ENCODE peak calls at places on chromosomes 13 and 19, in six cellular contexts. S is uterus; R is GM23338; D is small intestine; C is naive thymus-derived CD4-positive, alpha-beta T cell; G is CD4-positive, CD25-positive, alpha-beta regulatory T cell. P is an unnamed sample.

GRCh38 chr19:57632987-57633831 is at the start of gene ZNF211:
- DNase-seq in C (peak; percentile 87), D (peak; percentile 96), S (peak; percentile 91), R (peak; percentile 98), G (peak; percentile 87), P (peak; percentile 95)

GRCh38 chr13:32136061-32136460 is 104.5 kb downstream of the FRY start:
- DNase-seq in D (no peak), C (no peak), G (no peak), R (no peak), S (no peak), P (no peak)

GRCh38 chr19:17259118-17259780 is 5.3 kb downstream of the USHBP1 start:
- DNase-seq in S (no peak), G (no peak), R (no peak), C (no peak), D (no peak), P (no peak)

GRCh38 chr13:59367467-59367866 is 796.3 kb downstream of the DIAPH3 start:
- DNase-seq in S (no peak), R (no peak), G (no peak), D (no peak), C (no peak), P (no peak)

GRCh38 chr13:76552373-76552772 is 333.8 kb downstream of the KCTD12 start:
- DNase-seq in S (no peak), R (no peak), D (no peak), C (no peak), G (no peak), P (no peak)

GRCh38 chr19:38707512-38708114 is 36.7 kb downstream of the CAPN12 start:
- DNase-seq in G (no peak), D (peak; percentile 39), S (peak; percentile 52), R (no peak), C (no peak), P (peak; percentile 63)

GRCh38 chr13:27797228-27797624 is 4.9 kb downstream of the GSX1 start:
- DNase-seq in G (no peak), D (peak; percentile 33), R (peak; percentile 95), C (no peak), S (no peak), P (peak; percentile 9)

GRCh38 chr13:68160466-68160865 is 930.3 kb upstream of the PCDH9 start:
- DNase-seq in R (no peak), C (no peak), S (no peak), D (no peak), G (no peak), P (no peak)

GRCh38 chr19:38544569-38545315 is 73.0 kb downstream of the MAP4K1 start:
- DNase-seq in R (peak; percentile 21), C (peak; percentile 61), S (no peak), D (no peak), G (peak; percentile 69), P (no peak)

GRCh38 chr19:13579388-13580060 is 73.2 kb upstream of the CACNA1A start:
- DNase-seq in S (no peak), R (peak; percentile 30), G (no peak), D (no peak), C (no peak), P (peak; percentile 70)

GRCh38 chr19:6787393-6787792 is 14.9 kb downstream of the VAV1 start:
- DNase-seq in D (no peak), S (no peak), R (no peak), G (no peak), C (no peak), P (no peak)

GRCh38 chr19:30273184-30273583 is 99.0 kb upstream of the ZNF536 start:
- DNase-seq in G (no peak), R (no peak), D (no peak), S (no peak), C (no peak), P (no peak)

GRCh38 chr13:110944121-110944967 is 29.5 kb upstream of the ANKRD10 start:
- DNase-seq in G (peak; percentile 14), S (no peak), R (peak; percentile 60), D (peak; percentile 65), C (no peak), P (peak; percentile 38)

GRCh38 chr13:30319703-30320102 is 12.4 kb upstream of the KATNAL1 start:
- DNase-seq in G (no peak), R (no peak), S (no peak), C (no peak), D (no peak), P (peak; percentile 26)

GRCh38 chr13:109394311-109394988 is 391.9 kb downstream of the IRS2 start:
- DNase-seq in C (no peak), S (no peak), G (no peak), R (no peak), D (no peak), P (no peak)

GRCh38 chr19:50250450-50251136 is 47.2 kb downstream of the MYH14 start:
- DNase-seq in R (no peak), D (no peak), S (no peak), C (no peak), G (no peak), P (no peak)

GRCh38 chr19:15432018-15432494 is 13.3 kb upstream of the AKAP8L start:
- DNase-seq in C (no peak), D (peak; percentile 40), R (peak; percentile 41), G (no peak), S (no peak), P (peak; percentile 42)

GRCh38 chr13:41944229-41944628 is 16.7 kb downstream of the VWA8 start:
- DNase-seq in S (no peak), D (no peak), C (no peak), R (no peak), G (no peak), P (no peak)

GRCh38 chr19:45568732-45569131 is 15.9 kb downstream of the OPA3 start:
- DNase-seq in R (no peak), C (no peak), D (peak; percentile 78), G (no peak), S (no peak), P (peak; percentile 69)

GRCh38 chr13:32722340-32722739 is 136.1 kb downstream of the PDS5B start:
- DNase-seq in R (no peak), S (no peak), G (no peak), C (no peak), D (no peak), P (no peak)

GRCh38 chr19:33905937-33906577 is 109.4 kb downstream of the KCTD15 start:
- DNase-seq in S (peak; percentile 58), R (peak; percentile 89), C (no peak), D (peak; percentile 29), G (no peak), P (no peak)

GRCh38 chr13:95745289-95745688 is 68.3 kb downstream of the DNAJC3 start:
- DNase-seq in G (no peak), S (no peak), C (no peak), D (no peak), R (peak; percentile 38), P (no peak)

GRCh38 chr19:806815-807421 is 9.7 kb downstream of the PTBP1 start:
- DNase-seq in S (no peak), C (no peak), G (no peak), R (peak; percentile 25), D (no peak), P (no peak)

GRCh38 chr19:54889566-54889965 is 15.5 kb downstream of the FCAR start:
- DNase-seq in D (no peak), R (no peak), G (no peak), S (no peak), C (no peak), P (peak; percentile 59)

GRCh38 chr19:54896036-54896435 is 9.9 kb upstream of the NCR1 start:
- DNase-seq in D (no peak), R (no peak), S (no peak), G (no peak), C (no peak), P (no peak)

GRCh38 chr19:54893406-54893805 is 12.5 kb upstream of the NCR1 start:
- DNase-seq in R (peak; percentile 94), C (no peak), S (no peak), G (no peak), D (peak; percentile 5), P (peak; percentile 74)
- H3K4me3 ChIP-seq in R (no peak overlapping the region), C (no peak overlapping the region), S (no peak overlapping the region), G (no peak overlapping the region), D (no peak overlapping the region), P (no peak overlapping the region)

DNA sequence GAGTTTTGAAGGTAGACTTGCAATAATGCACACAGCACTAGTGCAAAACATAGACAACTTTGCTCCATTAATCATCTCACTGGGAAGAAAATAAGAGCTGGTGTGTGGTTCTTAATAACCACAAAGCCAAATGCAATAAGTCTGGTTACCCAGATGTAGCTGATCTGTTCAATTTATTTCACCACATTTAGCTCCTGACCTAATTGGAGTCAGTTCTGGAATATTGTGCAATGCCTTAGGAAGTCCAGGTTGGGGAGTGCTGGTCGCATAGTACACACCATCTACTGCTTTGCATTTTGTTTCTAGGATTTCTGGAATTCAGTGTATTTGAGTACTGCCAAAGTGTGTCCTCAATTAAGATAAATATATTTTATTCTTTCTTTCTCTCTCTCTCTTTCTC is 483.3 kb upstream of the SPRY2 start:
- DNase-seq in D (no peak), S (no peak), R (no peak), C (no peak), G (no peak), P (no peak)
- H3K27me3 ChIP-seq in D (no peaks in the 10 kb centered on the region), S (no peaks in the 10 kb centered on the region), R (no peaks in the 10 kb centered on the region), C (no peaks in the 10 kb centered on the region), G (no peaks in the 10 kb centered on the region), P (no peaks in the 10 kb centered on the region)

GRCh38 chr19:19538077-19538764 is at the start of gene CILP2:
- DNase-seq in D (no peak), G (no peak), C (no peak), R (peak; percentile 89), S (no peak), P (no peak)

GRCh38 chr19:19540707-19541515 is 2.8 kb downstream of the CILP2 start:
- DNase-seq in C (peak; percentile 73), S (no peak), D (peak; percentile 44), R (peak; percentile 99), G (peak; percentile 64), P (peak; percentile 50)

GRCh38 chr19:19537321-19538048 is 580 bp upstream of the CILP2 start:
- DNase-seq in G (no peak), C (no peak), S (no peak), R (peak; percentile 64), D (no peak), P (no peak)

GRCh38 chr19:19539738-19540703 is 2.0 kb downstream of the CILP2 start:
- DNase-seq in D (peak; percentile 69), R (peak; percentile 98), S (peak; percentile 33), C (peak; percentile 41), G (no peak), P (peak; percentile 42)

DNA sequence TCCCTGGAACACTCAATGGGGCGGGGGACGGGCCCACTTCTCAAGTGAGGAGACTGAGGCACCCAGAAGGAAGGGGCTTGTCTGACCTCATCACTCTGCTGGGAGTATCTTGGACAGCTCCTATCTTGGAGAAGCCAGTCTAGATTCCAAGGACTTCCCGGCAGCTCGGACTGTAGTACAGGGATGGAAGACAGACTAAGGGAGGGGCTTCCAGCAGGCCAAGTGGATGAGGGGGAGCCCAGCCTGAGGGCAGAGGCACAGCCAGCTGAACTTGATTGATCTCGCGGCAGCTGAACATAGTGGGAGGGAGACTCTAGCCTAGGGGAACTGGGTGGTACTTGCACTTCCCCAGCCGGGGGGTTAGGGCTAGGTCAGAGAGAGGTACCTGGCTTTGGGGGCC is 702 bp downstream of the CILP2 start:
- DNase-seq in C (no peak), R (peak; percentile 40), D (no peak), G (no peak), S (no peak), P (no peak)
- H3K4me3 ChIP-seq in C (no peak overlapping the region), R (peak overlapping the region; percentile 76), D (no peak overlapping the region), G (no peak overlapping the region), S (no peak overlapping the region), P (no peak overlapping the region)

DNA sequence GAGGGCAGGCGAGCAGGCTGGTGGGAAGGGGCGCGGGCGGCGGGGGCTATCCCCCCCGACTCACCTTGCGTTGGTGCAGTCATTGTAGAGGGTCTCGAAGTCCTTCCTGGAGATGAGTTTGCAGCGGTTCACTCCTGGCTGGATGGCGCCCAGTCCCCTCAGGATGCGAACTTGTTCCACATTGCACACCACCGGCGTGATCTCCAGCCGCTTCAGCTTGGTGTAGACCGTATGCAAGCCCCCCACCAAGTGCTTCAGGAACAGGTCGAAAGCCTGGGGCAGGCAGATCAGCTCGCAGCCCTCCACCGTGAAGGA is 1.2 kb downstream of the DACH1 start:
- DNase-seq in G (no peak), R (peak; percentile 14), S (peak; percentile 14), D (no peak), C (peak; percentile 10), P (no peak)
- H3K27me3 ChIP-seq in G (peaks cover 13% of the 10 kb centered on the region), R (peaks cover 92% of the 10 kb centered on the region), S (peaks cover 8% of the 10 kb centered on the region), D (no peaks in the 10 kb centered on the region), C (peaks cover 8% of the 10 kb centered on the region), P (peaks cover 67% of the 10 kb centered on the region)